ENCODE peak calls at places on chromosomes 5 and 9, in five cellular contexts. J is dorsolateral prefrontal cortex, O is astrocyte of the cerebellum, I is left ventricle myocardium inferior, U is fibroblast of pulmonary artery. H is an unnamed sample.

GRCh38 chr5:1999794-2000193 is 117.1 kb upstream of the IRX4 start:
- DNase-seq in O (no peak), U (no peak), J (no peak), I (no peak), H (no peak)

GRCh38 chr5:120599576-120599975 is 135.5 kb downstream of the PRR16 start:
- DNase-seq in J (no peak), O (peak; percentile 71), U (peak; percentile 63), I (no peak), H (no peak)

GRCh38 chr5:91022518-91022917 is 360.6 kb downstream of the ARRDC3 start:
- DNase-seq in U (no peak), I (no peak), O (no peak), J (no peak), H (no peak)

GRCh38 chr5:150352531-150353394 is 4.7 kb upstream of the TCOF1 start:
- DNase-seq in J (no peak), I (no peak), U (no peak), O (no peak), H (no peak)

GRCh38 chr9:121288874-121289553 is 21.1 kb downstream of the GSN start:
- DNase-seq in U (peak; percentile 88), J (peak; percentile 46), O (no peak), I (peak; percentile 81), H (no peak)

GRCh38 chr5:113387844-113388243 is 46.9 kb downstream of the TSSK1B start:
- DNase-seq in J (no peak), U (no peak), O (no peak), I (no peak), H (no peak)

GRCh38 chr5:170306381-170306790 is 8.8 kb upstream of the LCP2 start:
- DNase-seq in J (no peak), I (peak; percentile 59), O (no peak), U (peak; percentile 75), H (peak; percentile 16)

GRCh38 chr9:108053555-108054061 is 564.0 kb upstream of the KLF4 start:
- DNase-seq in U (peak; percentile 92), O (peak; percentile 94), I (peak; percentile 67), J (no peak), H (peak; percentile 28)

GRCh38 chr5:1494780-1495524 is 28.8 kb downstream of the LPCAT1 start:
- DNase-seq in U (no peak), J (no peak), O (no peak), I (no peak), H (no peak)

GRCh38 chr5:24777392-24777791 is 132.6 kb upstream of the CDH10 start:
- DNase-seq in O (no peak), I (no peak), U (no peak), J (no peak), H (no peak)
- TF ChIP-seq CTCF in O (no peak), I (no peak), U (no peak), J (no peak), H (no peak)

DNA sequence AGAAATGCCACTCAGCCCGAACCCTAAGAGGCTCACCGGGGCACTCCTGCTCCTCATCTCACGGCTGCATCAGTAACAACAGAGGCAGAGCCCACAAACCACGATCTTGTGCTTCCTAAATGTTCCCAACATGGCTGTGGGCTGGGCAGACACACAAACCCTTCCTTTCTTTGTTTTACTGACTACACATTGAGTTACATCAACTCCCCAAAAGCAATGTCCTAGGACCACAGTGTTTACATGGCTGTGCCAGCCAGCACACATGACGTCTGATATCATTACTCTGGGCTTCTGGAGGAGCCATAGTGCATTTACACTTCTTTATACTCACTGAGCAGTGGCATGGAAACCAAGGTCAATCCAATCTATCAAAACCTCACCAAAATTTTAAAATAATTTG is 101.4 kb downstream of the LHFPL2 start:
- DNase-seq in J (no peak), U (peak; percentile 79), O (peak; percentile 70), I (no peak), H (no peak)
- H3K4me3 ChIP-seq in J (no peak overlapping the region), U (peak overlapping the region; percentile 3), O (no peak overlapping the region), I (no peak overlapping the region), H (no peak overlapping the region)

GRCh38 chr9:73437758-73438157 is 286.1 kb downstream of the ANXA1 start:
- DNase-seq in J (no peak), I (no peak), U (no peak), O (no peak), H (no peak)
- TF ChIP-seq CTCF in J (no peak), I (no peak), U (no peak), O (no peak), H (no peak)

GRCh38 chr5:179290681-179291540 is 54.4 kb downstream of the ADAMTS2 start:
- DNase-seq in I (no peak), O (no peak), U (no peak), J (no peak), H (no peak)
- H3K4me3 ChIP-seq in I (no peak overlapping the region), O (no peak overlapping the region), U (no peak overlapping the region), J (no peak overlapping the region), H (no peak overlapping the region)

GRCh38 chr9:122444366-122444765 is 33.4 kb downstream of the OR1J1 start:
- DNase-seq in U (peak; percentile 97), J (no peak), I (no peak), O (no peak), H (peak; percentile 79)

GRCh38 chr9:122442568-122442967 is 35.2 kb downstream of the OR1J1 start:
- DNase-seq in I (no peak), O (no peak), J (no peak), U (no peak), H (no peak)

GRCh38 chr9:122446819-122447484 is 30.8 kb downstream of the OR1J1 start:
- DNase-seq in U (peak; percentile 92), O (no peak), I (no peak), J (no peak), H (no peak)

DNA sequence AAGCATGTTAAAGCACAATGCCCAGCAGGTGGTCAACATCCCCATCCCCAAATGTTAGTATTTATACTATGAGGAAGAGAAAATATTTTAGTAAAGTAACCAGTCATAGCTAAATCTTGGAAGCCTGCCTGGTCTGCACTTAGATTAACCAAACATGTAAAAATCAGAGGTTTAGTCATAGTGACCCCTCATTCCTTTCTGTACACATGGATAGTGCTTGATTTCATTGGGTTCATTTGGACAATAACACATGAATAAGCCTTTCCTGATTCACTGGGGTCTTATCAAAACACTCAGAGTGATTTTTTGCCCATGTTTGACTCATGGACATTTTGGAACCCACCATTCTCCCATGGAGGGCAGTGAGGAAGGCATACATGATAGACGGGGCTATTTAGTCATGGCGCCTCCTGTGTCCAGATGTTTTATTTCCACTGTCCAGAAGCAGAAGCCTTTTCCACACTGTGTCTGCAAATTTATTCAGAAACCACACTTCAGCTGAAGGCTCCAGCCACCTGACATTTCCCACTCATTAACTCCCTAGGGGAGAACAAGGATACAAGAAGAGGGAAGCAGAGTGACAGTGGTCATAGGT is 32.5 kb downstream of the OR1J1 start:
- DNase-seq in O (peak; percentile 31), U (peak; percentile 89), J (no peak), I (no peak), H (peak; percentile 85)
- TF ChIP-seq CTCF in O (no peak), U (no peak), J (no peak), I (no peak), H (peak; percentile 16)

DNA sequence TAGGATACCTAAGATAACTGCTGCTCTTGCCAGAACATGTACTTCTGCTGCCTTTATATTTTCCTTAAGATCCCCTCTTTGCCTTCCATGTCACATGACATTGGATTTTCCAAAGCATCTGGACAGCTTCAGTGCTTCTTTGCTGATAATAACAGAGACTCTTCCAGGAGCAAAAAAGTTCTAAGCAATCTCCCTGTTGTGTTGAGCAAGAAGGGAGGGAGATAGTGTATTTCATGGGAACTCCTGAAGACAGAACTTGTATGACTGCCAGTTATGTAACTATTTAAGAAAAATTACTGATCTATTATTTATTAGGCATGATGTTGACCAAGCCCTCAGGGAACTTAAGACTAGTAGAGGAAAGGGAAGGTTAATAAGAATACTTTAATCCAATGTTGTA is 454.7 kb downstream of the SPATA31D1 start:
- DNase-seq in J (no peak), U (peak; percentile 2), I (no peak), O (no peak), H (no peak)
- H3K4me3 ChIP-seq in J (no peak overlapping the region), U (no peak overlapping the region), I (no peak overlapping the region), O (no peak overlapping the region), H (no peak overlapping the region)